ENCODE peak calls at places on chromosomes 6 and 20, in ten cellular contexts. B is NCI-H460; F is activated CD4-positive, alpha-beta T cell treated with anti-CD3 and anti-CD28 coated beads, Interleukin-2, amount 50 U/mL, for 24 hours; K is skeletal muscle cell; H is heart left ventricle; W is AG08395; R is CD8-positive, alpha-beta memory T cell; I is GM19239; Z is posterior vena cava; G is HEK293T. C is an unnamed sample.

GRCh38 chr20:62970307-62971210 is 18.1 kb downstream of the SLC17A9 start:
- DNase-seq in B (no peak), F (no peak), K (no peak), H (no peak), W (peak), R (no peak), I (no peak), Z (no peak), G (no peak), C (no peak)

GRCh38 chr6:95648636-95649035 is 71.3 kb downstream of the MANEA start:
- DNase-seq in B (no peak), F (no peak), K (no peak), H (no peak), W (no peak), R (no peak), I (no peak), Z (no peak), G (no peak), C (no peak)

GRCh38 chr20:36873498-36874189 is 2.3 kb upstream of the TLDC2 start:
- DNase-seq in B (no peak), F (no peak), K (no peak), H (no peak), W (no peak), R (no peak), I (no peak), Z (peak), G (no peak), C (no peak)

GRCh38 chr6:148239215-148239614 is 103.4 kb upstream of the SASH1 start:
- DNase-seq in B (no peak), F (no peak), K (no peak), H (no peak), W (no peak), R (no peak), I (no peak), Z (no peak), G (no peak), C (no peak)

GRCh38 chr6:56890066-56890465 is 64.8 kb upstream of the BEND6 start:
- DNase-seq in B (no peak), F (no peak), K (no peak), H (no peak), W (no peak), R (no peak), I (no peak), Z (no peak), G (no peak), C (no peak)

GRCh38 chr6:155013457-155013876 is 18.4 kb downstream of the TIAM2 start:
- DNase-seq in B (no peak), F (no peak), K (no peak), H (no peak), W (no peak), R (no peak), I (no peak), Z (no peak), G (no peak), C (no peak)

GRCh38 chr6:77467038-77467437 is 3.7 kb upstream of the HTR1B start:
- DNase-seq in B (no peak), F (no peak), K (no peak), H (no peak), W (no peak), R (no peak), I (no peak), Z (no peak), G (no peak), C (no peak)

GRCh38 chr20:7406671-7407070 is 533.6 kb downstream of the HAO1 start:
- DNase-seq in B (no peak), F (no peak), K (no peak), H (no peak), W (no peak), R (no peak), I (no peak), Z (no peak), G (no peak), C (no peak)

GRCh38 chr6:38337819-38338465 is 301.8 kb downstream of the BTBD9 start:
- DNase-seq in B (peak), F (no peak), K (peak), H (no peak), W (peak), R (no peak), I (no peak), Z (no peak), G (no peak), C (peak)

GRCh38 chr6:155155787-155156447 is 107.9 kb upstream of the CLDN20 start:
- DNase-seq in B (no peak), F (peak), K (no peak), H (no peak), W (no peak), R (no peak), I (no peak), Z (no peak), G (no peak), C (no peak)

GRCh38 chr6:127554435-127555006 is 22.5 kb upstream of the C6orf58 start:
- DNase-seq in B (peak), F (no peak), K (no peak), H (no peak), W (peak), R (no peak), I (no peak), Z (no peak), G (peak), C (peak)

GRCh38 chr6:42197574-42198362 is 3.0 kb upstream of the GUCA1B start:
- DNase-seq in B (no peak), F (no peak), K (peak), H (no peak), W (peak), R (no peak), I (no peak), Z (no peak), G (no peak), C (peak)

C was measured in hepatic stellate cell.